ENCODE peak calls at places on chromosomes 16 and 17, in ten cellular contexts. X, N, W, P, U, S, C, M, R and Q are unnamed samples.

GRCh38 chr16:47928008-47928407 is 227.8 kb downstream of the ABCC12 start:
- DNase-seq in U (no peak), N (no peak), X (no peak), C (no peak), W (peak; percentile 51), P (no peak), R (no peak), M (peak; percentile 23), S (no peak), Q (no peak)

GRCh38 chr16:17031484-17032268 is 439.1 kb downstream of the XYLT1 start:
- DNase-seq in N (no peak), C (no peak), M (no peak), S (no peak), X (no peak), R (no peak), P (no peak), U (no peak), W (no peak), Q (no peak)

GRCh38 chr17:7208027-7208571 is 11.5 kb downstream of the DLG4 start:
- DNase-seq in U (no peak), R (no peak), W (no peak), N (no peak), C (no peak), X (no peak), S (no peak), M (no peak), P (no peak), Q (no peak)

GRCh38 chr17:9615486-9615885 is 29.8 kb upstream of the USP43 start:
- DNase-seq in W (no peak), U (no peak), S (no peak), P (no peak), M (no peak), N (no peak), C (no peak), X (no peak), R (no peak), Q (no peak)

GRCh38 chr16:29899516-29900101 is at the start of gene SEZ6L2:
- DNase-seq in C (no peak), W (peak; percentile 95), M (peak; percentile 99), P (peak; percentile 63), U (no peak), N (no peak), X (peak; percentile 61), S (peak; percentile 90), R (peak; percentile 77), Q (no peak)

GRCh38 chr16:53768593-53768992 is 64.6 kb downstream of the FTO start:
- DNase-seq in X (no peak), S (no peak), P (no peak), R (peak; percentile 67), N (no peak), M (no peak), C (no peak), W (peak; percentile 97), U (no peak), Q (no peak)

GRCh38 chr17:51120357-51120738 is 320 bp downstream of the SPAG9 start:
- DNase-seq in C (no peak), U (peak; percentile 28), N (no peak), P (peak; percentile 24), W (peak; percentile 45), M (no peak), X (no peak), R (peak; percentile 37), S (no peak), Q (peak; percentile 41)

GRCh38 chr17:63433746-63434591 is 12.1 kb downstream of the CYB561 start:
- DNase-seq in U (no peak), X (no peak), N (no peak), C (peak; percentile 85), W (peak; percentile 97), S (no peak), M (peak; percentile 23), P (no peak), R (peak; percentile 94), Q (no peak)

GRCh38 chr16:65876624-65877023 is 489.9 kb upstream of the CDH5 start:
- DNase-seq in N (no peak), W (peak; percentile 36), X (no peak), M (no peak), P (no peak), S (no peak), U (no peak), C (no peak), R (peak; percentile 16), Q (no peak)

GRCh38 chr16:87844374-87844733 is 25.0 kb downstream of the SLC7A5 start:
- DNase-seq in N (no peak), W (no peak), U (no peak), P (no peak), X (no peak), M (no peak), S (no peak), R (no peak), C (no peak), Q (no peak)

GRCh38 chr17:70563301-70563820 is 394.0 kb downstream of the KCNJ2 start:
- DNase-seq in S (peak; percentile 76), W (peak; percentile 32), P (no peak), N (no peak), U (no peak), C (no peak), X (no peak), M (peak; percentile 1), R (no peak), Q (no peak)

GRCh38 chr17:63434951-63435571 is 11.0 kb downstream of the CYB561 start:
- DNase-seq in R (no peak), X (peak; percentile 70), M (peak; percentile 80), U (no peak), P (peak; percentile 65), N (peak; percentile 24), C (peak; percentile 50), W (peak; percentile 96), S (peak; percentile 12), Q (no peak)

GRCh38 chr17:51147641-51148040 is 5.7 kb upstream of the NME1 start:
- DNase-seq in P (no peak), C (no peak), U (no peak), X (no peak), W (peak; percentile 46), R (no peak), M (no peak), S (no peak), N (no peak), Q (no peak)

GRCh38 chr16:10368984-10369551 is 16.8 kb upstream of the ATF7IP2 start:
- DNase-seq in U (no peak), R (no peak), S (no peak), P (no peak), W (peak; percentile 16), M (peak; percentile 50), C (no peak), X (no peak), N (no peak), Q (no peak)

GRCh38 chr16:54585094-54585493 is 298.5 kb upstream of the IRX3 start:
- DNase-seq in X (no peak), U (no peak), N (no peak), M (no peak), R (no peak), W (no peak), S (no peak), C (no peak), P (no peak), Q (no peak)